ENCODE peak calls at places on chromosomes 13 and 19, in six cellular contexts. N, L, W, D, O and R are unnamed samples.
A peak's percentile ranks its signal among the peaks of the same experiment; 100 is the strongest.

GRCh38 chr19:3544054-3544376 is 5.0 kb downstream of the TEKTIP1 start:
- DNase-seq in N (no peak), L (no peak), W (no peak), D (no peak), O (no peak), R (no peak)

GRCh38 chr13:111339366-111340143 is 19.1 kb downstream of the TEX29 start:
- DNase-seq in N (no peak), L (no peak), W (no peak), D (no peak), O (no peak), R (no peak)

GRCh38 chr19:35509861-35510625 is 3.4 kb downstream of the DMKN start:
- DNase-seq in N (peak; percentile 86), L (peak; percentile 75), W (peak; percentile 38), D (peak; percentile 33), O (peak; percentile 81), R (peak; percentile 32)

GRCh38 chr19:4980838-4981680 is 12.1 kb downstream of the KDM4B start:
- DNase-seq in N (no peak), L (no peak), W (no peak), D (no peak), O (peak; percentile 51), R (no peak)

GRCh38 chr13:110525328-110526319 is 35.9 kb downstream of the RAB20 start:
- DNase-seq in N (peak; percentile 46), L (peak; percentile 75), W (no peak), D (no peak), O (peak; percentile 62), R (no peak)

GRCh38 chr13:54356849-54357248 is 1328.2 kb downstream of the OLFM4 start:
- DNase-seq in N (no peak), L (no peak), W (no peak), D (no peak), O (no peak), R (no peak)

GRCh38 chr19:48487944-48488343 is 18.8 kb downstream of the CYTH2 start:
- DNase-seq in N (peak; percentile 83), L (no peak), W (peak; percentile 80), D (no peak), O (no peak), R (peak; percentile 73)

GRCh38 chr13:59318320-59318930 is 845.3 kb downstream of the DIAPH3 start:
- DNase-seq in N (peak; percentile 54), L (peak; percentile 58), W (peak; percentile 57), D (peak; percentile 31), O (no peak), R (peak; percentile 45)

GRCh38 chr19:38386300-38386967 is 1.4 kb downstream of the GGN start:
- DNase-seq in N (no peak), L (no peak), W (no peak), D (no peak), O (no peak), R (no peak)

GRCh38 chr13:103140001-103140671 is 73.9 kb upstream of the SLC10A2 start:
- DNase-seq in N (no peak), L (peak; percentile 78), W (no peak), D (no peak), O (no peak), R (peak; percentile 46)

GRCh38 chr19:4140237-4140711 is 13.2 kb upstream of the CREB3L3 start:
- DNase-seq in N (peak; percentile 56), L (peak; percentile 80), W (peak; percentile 79), D (no peak), O (no peak), R (peak; percentile 74)

GRCh38 chr13:112522578-112522977 is 65.4 kb downstream of the TUBGCP3 start:
- DNase-seq in N (no peak), L (no peak), W (no peak), D (no peak), O (no peak), R (peak; percentile 80)

GRCh38 chr13:113176292-113176691 is 17.8 kb downstream of the PROZ start:
- DNase-seq in N (peak; percentile 35), L (peak; percentile 50), W (no peak), D (no peak), O (peak; percentile 45), R (no peak)

GRCh38 chr13:49356224-49356623 is 87.6 kb downstream of the CAB39L start:
- DNase-seq in N (no peak), L (no peak), W (peak; percentile 93), D (no peak), O (no peak), R (peak; percentile 91)

GRCh38 chr19:37931941-37932655 is 25.1 kb downstream of the SIPA1L3 start:
- DNase-seq in N (peak; percentile 89), L (peak; percentile 72), W (peak; percentile 68), D (no peak), O (peak; percentile 71), R (peak; percentile 54)

GRCh38 chr13:47897411-47898050 is 103.5 kb downstream of the SUCLA2 start:
- DNase-seq in N (no peak), L (no peak), W (peak; percentile 20), D (no peak), O (no peak), R (peak; percentile 58)

GRCh38 chr19:29017788-29018187 is 195.2 kb downstream of the UQCRFS1 start:
- DNase-seq in N (no peak), L (no peak), W (no peak), D (no peak), O (no peak), R (no peak)

GRCh38 chr13:36428083-36428482 is 4.2 kb upstream of the CCNA1 start:
- DNase-seq in N (no peak), L (no peak), W (peak; percentile 45), D (no peak), O (no peak), R (peak; percentile 53)

GRCh38 chr13:98050041-98050466 is 92.8 kb upstream of the FARP1 start:
- DNase-seq in N (no peak), L (no peak), W (no peak), D (no peak), O (no peak), R (peak; percentile 10)

GRCh38 chr19:33809960-33810359 is 13.3 kb downstream of the KCTD15 start:
- DNase-seq in N (no peak), L (no peak), W (no peak), D (no peak), O (no peak), R (peak; percentile 57)

GRCh38 chr13:31167490-31167889 is 5.8 kb upstream of the HSPH1 start:
- DNase-seq in N (no peak), L (peak; percentile 56), W (no peak), D (no peak), O (peak; percentile 36), R (peak; percentile 26)

GRCh38 chr13:51524846-51525566 is 59.3 kb upstream of the WDFY2 start:
- DNase-seq in N (no peak), L (no peak), W (peak; percentile 78), D (no peak), O (no peak), R (peak; percentile 61)

GRCh38 chr13:98576215-98576945 is 527 bp downstream of the STK24 start:
- DNase-seq in N (peak; percentile 70), L (peak; percentile 60), W (no peak), D (no peak), O (peak; percentile 68), R (no peak)

GRCh38 chr19:22628401-22628800 is 5.7 kb upstream of the ZNF492 start:
- DNase-seq in N (no peak), L (no peak), W (no peak), D (no peak), O (no peak), R (no peak)

GRCh38 chr13:113454936-113455335 is 1.6 kb upstream of the ADPRHL1 start:
- DNase-seq in N (no peak), L (no peak), W (no peak), D (no peak), O (no peak), R (no peak)

GRCh38 chr13:61734683-61735082 is 319.0 kb upstream of the PCDH20 start:
- DNase-seq in N (no peak), L (no peak), W (no peak), D (no peak), O (no peak), R (no peak)

GRCh38 chr19:49403404-49404187 is 15.5 kb downstream of the KASH5 start:
- DNase-seq in N (no peak), L (peak; percentile 55), W (no peak), D (no peak), O (peak; percentile 64), R (no peak)

GRCh38 chr13:77061362-77061761 is 34.4 kb upstream of the FBXL3 start:
- DNase-seq in N (no peak), L (no peak), W (no peak), D (no peak), O (no peak), R (no peak)

GRCh38 chr13:77053192-77053591 is 26.2 kb upstream of the FBXL3 start:
- DNase-seq in N (no peak), L (no peak), W (no peak), D (no peak), O (no peak), R (no peak)

GRCh38 chr13:77056886-77057285 is 29.9 kb upstream of the FBXL3 start:
- DNase-seq in N (no peak), L (no peak), W (no peak), D (no peak), O (no peak), R (no peak)

GRCh38 chr13:77055158-77055557 is 28.2 kb upstream of the FBXL3 start:
- DNase-seq in N (no peak), L (no peak), W (no peak), D (no peak), O (no peak), R (no peak)

DNA sequence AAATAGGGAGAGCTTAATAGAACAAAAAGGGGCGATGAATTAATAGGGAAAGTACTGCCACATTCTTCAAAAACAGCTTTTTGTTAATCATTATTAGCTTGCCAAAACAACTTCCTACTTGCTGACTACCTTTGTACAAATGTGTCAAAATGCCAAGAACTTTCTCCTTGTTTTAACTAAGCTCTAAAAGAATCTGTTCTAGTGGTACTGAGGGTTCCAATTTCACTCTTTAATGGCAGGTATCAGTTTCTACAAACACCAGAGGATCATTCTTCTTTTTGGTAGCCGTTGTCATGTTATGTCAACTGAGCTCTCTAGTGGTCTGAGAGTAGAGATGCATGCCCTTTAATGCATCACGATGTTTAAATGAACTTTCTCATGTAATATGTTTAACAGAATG is 29.4 kb upstream of the FBXL3 start:
- DNase-seq in N (no peak), L (no peak), W (no peak), D (no peak), O (no peak), R (no peak)
- TF ChIP-seq CTCF in N (no peak), L (no peak), W (no peak), D (no peak), O (no peak), R (no peak)

GRCh38 chr13:70310720-70311119 is 202.5 kb upstream of the KLHL1 start:
- DNase-seq in N (peak; percentile 25), L (peak; percentile 14), W (no peak), D (no peak), O (no peak), R (no peak)
- TF ChIP-seq CTCF in N (peak; percentile 10), L (peak; percentile 21), W (no peak), D (no peak), O (peak; percentile 23), R (no peak)

GRCh38 chr19:42028304-42029216 is 34.5 kb upstream of the ATP1A3 start:
- DNase-seq in N (no peak), L (peak; percentile 10), W (no peak), D (no peak), O (no peak), R (no peak)
- TF ChIP-seq CTCF in N (peak; percentile 28), L (peak; percentile 64), W (peak; percentile 62), D (no peak), O (peak; percentile 76), R (peak; percentile 59)

DNA sequence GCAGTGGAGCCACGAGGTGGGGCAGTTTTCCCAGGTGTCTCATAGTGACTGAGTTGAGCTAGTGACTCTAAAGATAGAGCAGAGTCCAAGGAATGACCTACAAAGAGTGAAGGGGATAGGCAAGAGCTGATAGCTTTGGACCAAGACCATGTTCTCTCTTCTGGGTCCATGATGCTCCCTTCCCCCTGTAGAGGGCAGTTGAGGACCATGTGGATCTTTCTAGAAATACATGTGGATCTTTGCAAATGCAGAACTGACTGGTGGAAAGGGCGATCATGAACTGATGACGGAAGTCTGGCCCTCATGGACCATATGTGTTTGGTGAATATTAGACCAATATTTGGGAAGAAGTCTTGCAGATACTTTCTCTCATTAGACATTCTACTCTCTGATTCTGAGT is 6.9 kb downstream of the PSG1 start:
- DNase-seq in N (no peak), L (no peak), W (no peak), D (no peak), O (no peak), R (peak; percentile 7)
- TF ChIP-seq CTCF in N (no peak), L (no peak), W (peak; percentile 19), D (no peak), O (no peak), R (peak; percentile 25)